ENCODE peak calls at places on chromosomes 16 and 17, in nine cellular contexts. Q is WERI-Rb-1, U is ovary, J is heart right ventricle, L is IMR-90, M is A549, O is upper lobe of right lung, R is A673, N is K562. I is an unnamed sample.

GRCh38 chr17:68057531-68057952 is 22.0 kb downstream of the KPNA2 start:
- DNase-seq in U (no peak), O (no peak), M (no peak), Q (peak), R (peak), J (no peak), N (peak), L (peak), I (peak)

GRCh38 chr16:15639061-15639568 is 3.8 kb downstream of the MARF1 start:
- DNase-seq in O (no peak), Q (no peak), J (no peak), L (no peak), M (no peak), N (no peak), R (no peak), U (no peak), I (no peak)

GRCh38 chr17:21211825-21212479 is 2.0 kb downstream of the TMEM11 start:
- DNase-seq in N (no peak), R (no peak), L (no peak), U (no peak), J (no peak), M (no peak), O (no peak), Q (peak), I (no peak)

GRCh38 chr17:68759343-68760140 is 158.4 kb upstream of the FAM20A start:
- DNase-seq in U (peak), Q (peak), L (peak), J (peak), M (peak), O (peak), N (peak), R (peak), I (peak)

GRCh38 chr17:81044764-81045589 is 10.0 kb downstream of the BAIAP2 start:
- DNase-seq in M (no peak), U (peak), N (no peak), Q (no peak), O (peak), J (peak), L (peak), R (peak), I (peak)

GRCh38 chr16:69847643-69848042 is 85.5 kb downstream of the WWP2 start:
- DNase-seq in N (no peak), U (no peak), L (no peak), O (no peak), M (no peak), R (peak), Q (no peak), J (no peak), I (no peak)

GRCh38 chr16:19716183-19716582 is 1.8 kb downstream of the KNOP1 start:
- DNase-seq in O (no peak), J (no peak), L (no peak), R (no peak), Q (no peak), N (no peak), M (no peak), U (no peak), I (no peak)

GRCh38 chr17:49015179-49015923 is 18.2 kb downstream of the IGF2BP1 start:
- DNase-seq in Q (no peak), U (no peak), L (no peak), O (no peak), R (no peak), N (no peak), M (no peak), J (no peak), I (peak)

GRCh38 chr17:79132271-79133064 is 57.8 kb downstream of the ENGASE start:
- DNase-seq in Q (peak), O (no peak), M (no peak), L (no peak), J (no peak), N (no peak), U (no peak), R (no peak), I (no peak)

GRCh38 chr16:11658896-11659708 is 9.2 kb upstream of the SNN start:
- DNase-seq in L (no peak), Q (no peak), U (no peak), N (no peak), R (no peak), M (no peak), J (peak), O (no peak), I (no peak)

GRCh38 chr17:20314834-20315233 is 152.5 kb downstream of the LGALS9B start:
- DNase-seq in J (no peak), O (no peak), Q (no peak), R (no peak), N (no peak), M (no peak), L (no peak), U (no peak), I (no peak)

GRCh38 chr17:79808763-79809529 is 12.1 kb upstream of the CBX8 start:
- DNase-seq in O (no peak), Q (peak), L (no peak), J (no peak), U (no peak), N (no peak), R (no peak), M (peak), I (no peak)

GRCh38 chr17:43860077-43860725 is 13.2 kb downstream of the CD300LG start:
- DNase-seq in R (no peak), J (no peak), O (peak), M (no peak), N (no peak), Q (no peak), U (no peak), L (no peak), I (no peak)

GRCh38 chr17:16915752-16916556 is 56.0 kb downstream of the TNFRSF13B start:
- DNase-seq in L (peak), U (no peak), N (peak), Q (peak), O (peak), M (peak), R (peak), J (peak), I (peak)

GRCh38 chr16:7363397-7364053 is 30.9 kb downstream of the RBFOX1 start:
- DNase-seq in O (no peak), L (no peak), M (no peak), N (no peak), R (no peak), J (peak), U (no peak), Q (no peak), I (no peak)

GRCh38 chr17:18991531-18992315 is 12.8 kb downstream of the FAM83G start:
- DNase-seq in M (no peak), Q (no peak), J (no peak), L (no peak), O (no peak), U (no peak), N (no peak), R (no peak), I (no peak)

DNA sequence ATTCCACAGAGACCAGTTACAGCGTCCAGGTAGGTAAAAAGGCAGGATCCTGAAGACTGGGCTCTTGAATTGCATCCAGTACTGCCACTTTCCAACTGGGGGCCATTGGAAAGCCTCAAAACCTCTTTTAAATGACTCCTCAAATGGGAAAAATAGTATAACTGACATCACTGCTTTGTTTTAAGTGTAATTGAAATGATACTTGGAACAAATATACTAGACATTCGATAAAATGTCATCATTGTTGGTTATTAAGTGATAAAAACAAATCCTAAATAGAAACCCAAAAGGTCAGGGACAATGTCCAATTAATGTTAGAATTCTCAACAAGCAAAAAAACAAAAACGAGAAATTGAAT is 1.2 kb upstream of the COTL1 start:
- DNase-seq in J (no peak), N (no peak), Q (no peak), R (no peak), O (no peak), L (no peak), U (no peak), M (no peak), I (no peak)
- H3K4me3 ChIP-seq in J (no peak), N (peak), Q (no peak), R (no peak), O (no peak), L (no peak), U (no peak), M (peak), I (no peak)

DNA sequence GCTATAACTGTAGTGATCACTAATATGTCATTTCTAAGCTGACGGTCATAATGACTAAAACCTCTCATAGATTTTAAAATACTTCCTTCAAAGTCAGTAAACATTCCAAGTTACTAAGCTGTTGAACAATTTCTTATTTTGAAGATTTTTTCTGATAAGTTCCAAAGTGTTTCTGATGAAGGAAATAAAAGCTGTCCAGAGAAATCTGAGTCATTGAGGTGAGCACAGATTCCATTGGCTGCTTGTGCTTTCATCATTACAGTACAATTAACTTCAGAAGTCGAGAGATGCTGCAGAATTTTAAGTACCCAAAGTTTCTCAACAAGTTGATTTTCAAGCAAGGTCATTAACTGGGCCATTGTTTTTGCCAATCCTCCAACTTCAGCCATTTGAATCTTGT is 23.9 kb downstream of the NLRC5 start:
- DNase-seq in O (no peak), R (no peak), U (no peak), M (no peak), L (peak), N (no peak), J (no peak), Q (no peak), I (no peak)
- H3K27ac ChIP-seq in O (no peak), R (no peak), U (no peak), M (no peak), L (no peak), N (no peak), J (peak), Q (no peak), I (no peak)

GRCh38 chr16:81445143-81445922 is 725 bp downstream of the CMIP start:
- DNase-seq in L (peak), J (peak), U (peak), R (peak), Q (peak), M (peak), O (peak), N (peak), I (no peak)
- TF ChIP-seq CTCF in L (peak), J (no peak), U (no peak), R (peak), Q (no peak), M (peak), O (peak), N (peak), I (no peak)

DNA sequence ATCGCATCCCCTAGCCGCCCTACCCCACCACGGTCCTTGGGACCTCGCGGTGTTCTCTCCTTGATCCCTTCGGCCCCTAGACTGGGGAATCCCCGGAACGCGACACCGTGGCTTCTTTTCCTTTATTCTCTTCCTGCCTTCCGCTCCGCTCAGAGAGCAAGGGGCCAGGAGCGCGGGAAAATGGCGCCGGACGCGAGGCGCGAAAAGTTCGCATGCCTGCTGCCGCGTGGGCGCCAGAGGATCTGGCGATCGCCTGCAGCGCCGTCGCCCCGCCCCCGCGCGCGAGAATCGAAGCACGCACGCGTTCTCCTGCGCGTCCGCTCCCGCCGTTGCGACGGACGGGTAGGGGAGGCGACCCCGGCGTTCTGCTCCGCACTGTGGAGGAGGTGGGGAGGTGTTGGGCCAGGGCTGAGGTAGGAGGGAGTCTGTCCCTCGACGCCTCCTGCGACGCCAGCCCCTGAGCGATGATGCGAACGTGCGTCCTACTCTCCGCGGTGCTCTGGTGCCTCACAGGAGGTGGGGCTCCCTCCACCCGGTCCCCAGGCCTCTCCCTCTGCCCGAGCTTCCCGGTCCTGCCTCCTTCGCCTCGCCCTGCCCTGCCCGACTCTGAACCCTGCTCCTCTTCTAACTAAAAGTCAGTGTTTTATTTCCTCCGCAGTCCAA is at the start of gene ZPBP2:
- DNase-seq in U (no peak), J (no peak), Q (no peak), O (peak), L (no peak), N (no peak), M (no peak), R (no peak), I (no peak)
- H3K4me3 ChIP-seq in U (no peak), J (no peak), Q (no peak), O (no peak), L (no peak), N (no peak), M (no peak), R (no peak), I (no peak)

DNA sequence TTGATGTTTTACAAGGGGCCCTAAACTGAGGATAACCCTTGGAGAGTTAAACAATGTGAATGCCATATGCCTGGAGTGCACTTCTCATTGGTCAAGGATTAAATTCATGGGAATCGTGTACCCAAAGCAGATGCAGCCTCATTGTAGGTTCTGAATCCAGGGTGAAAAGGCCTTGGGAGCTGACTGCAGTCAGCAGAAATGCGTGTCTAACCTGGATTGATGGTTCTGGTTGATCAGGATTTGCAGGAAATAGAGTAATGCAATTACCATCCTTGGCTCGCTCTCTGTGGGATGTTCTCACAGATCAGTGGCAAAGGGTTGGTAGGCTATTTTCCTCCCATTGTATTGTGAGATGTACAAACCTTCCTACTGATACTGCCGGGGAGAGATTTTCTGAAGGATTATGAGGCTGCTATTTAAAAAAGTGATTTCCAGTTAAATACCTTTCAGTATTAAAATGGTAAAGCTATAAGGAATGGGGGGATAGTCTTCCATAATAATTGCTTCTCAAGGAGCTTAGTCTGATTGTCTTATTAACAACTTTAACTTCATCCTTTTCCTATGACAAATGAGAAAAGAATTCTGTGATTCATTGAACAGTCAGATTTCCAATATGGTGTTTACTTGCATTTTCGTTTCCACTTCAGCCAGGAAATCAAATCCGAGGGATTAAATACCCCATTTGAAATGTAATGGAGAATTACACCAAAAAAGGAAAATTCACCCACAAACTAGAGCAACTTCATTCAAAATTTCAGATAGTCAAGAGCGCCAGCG is 1028.1 kb upstream of the EEF2KMT start:
- DNase-seq in J (no peak), N (no peak), O (no peak), U (no peak), Q (no peak), M (no peak), L (no peak), R (peak), I (no peak)
- H3K27ac ChIP-seq in J (no peak), N (no peak), O (no peak), U (no peak), Q (no peak), M (no peak), L (no peak), R (no peak), I (no peak)

GRCh38 chr16:21301895-21302291 is 23.8 kb upstream of the CRYM start:
- DNase-seq in O (no peak), J (no peak), N (no peak), R (no peak), Q (no peak), L (peak), M (no peak), U (no peak), I (no peak)

GRCh38 chr16:21302898-21303528 is 24.9 kb upstream of the CRYM start:
- DNase-seq in J (no peak), L (peak), M (peak), Q (no peak), O (no peak), U (no peak), R (no peak), N (peak), I (no peak)

GRCh38 chr16:21300309-21301167 is 22.4 kb upstream of the CRYM start:
- DNase-seq in M (peak), U (peak), R (peak), Q (peak), J (peak), L (peak), O (peak), N (peak), I (peak)

GRCh38 chr16:21302454-21302853 is 24.4 kb upstream of the CRYM start:
- DNase-seq in O (no peak), Q (no peak), R (no peak), U (no peak), J (no peak), N (no peak), M (no peak), L (peak), I (no peak)

DNA sequence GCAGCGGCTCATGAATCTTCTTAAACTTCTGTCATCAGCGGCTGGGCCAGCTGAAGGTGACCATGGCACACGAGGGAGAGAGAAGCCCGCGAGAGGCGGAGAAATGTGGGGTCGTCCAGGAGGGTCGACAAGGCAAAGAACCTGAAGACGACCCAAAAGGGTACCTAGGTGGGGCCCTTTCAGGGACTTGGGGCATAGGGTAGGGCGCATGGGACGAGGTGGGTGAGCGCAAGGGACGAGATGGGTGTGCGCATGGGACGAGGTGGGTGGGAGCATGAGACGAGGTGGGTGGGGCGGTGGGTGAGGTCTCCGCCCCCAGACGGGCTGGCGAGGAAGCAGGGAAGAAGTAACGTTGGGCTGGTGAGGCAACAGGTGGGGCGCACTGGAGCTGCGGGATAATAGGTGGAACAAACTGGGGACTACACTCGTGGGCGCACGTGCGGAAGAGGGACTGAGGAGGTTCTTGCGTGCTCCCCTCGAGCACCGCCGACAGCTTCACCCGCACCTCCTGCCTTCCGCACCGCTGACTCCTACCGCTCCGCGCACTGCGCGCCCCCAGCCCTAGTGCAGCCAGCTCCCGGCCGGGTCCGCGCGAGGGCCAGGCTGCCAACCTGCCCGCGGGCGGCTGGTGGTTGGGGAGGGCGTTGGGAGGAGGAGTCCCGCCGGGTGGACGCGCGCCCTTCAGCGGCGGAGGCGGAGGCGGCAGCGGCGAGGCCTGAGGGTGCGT is 23.2 kb upstream of the CRYM start:
- DNase-seq in J (peak), N (peak), U (peak), Q (peak), R (peak), O (peak), M (peak), L (peak), I (peak)
- TF ChIP-seq CTCF in J (no peak), N (no peak), U (peak), Q (peak), R (no peak), O (peak), M (peak), L (peak), I (peak)

GRCh38 chr17:47942568-47942967 is 1.2 kb downstream of the PNPO start:
- DNase-seq in R (no peak), L (no peak), N (no peak), J (no peak), M (no peak), U (no peak), O (no peak), Q (no peak), I (no peak)
- H3K4me3 ChIP-seq in R (peak), L (peak), N (peak), J (no peak), M (peak), U (no peak), O (peak), Q (no peak), I (peak)

I was measured in right atrium auricular region.